ENCODE peak calls at places on chromosome 6, in seven cellular contexts. One of them, this sample, is unnamed.

GRCh38 chr6:152587473-152587872 is 49.7 kb downstream of the SYNE1 start:
- DNase-seq in HepG2: no peak
- DNase-seq in SK-N-SH: no peak
- DNase-seq in K562: no peak
- DNase-seq in H1: no peak
- DNase-seq in GM12878: no peak
- DNase-seq in GM12892: no peak
- DNase-seq in this sample: no peak

GRCh38 chr6:88848870-88849269 is 114.5 kb downstream of the RNGTT start:
- DNase-seq in HepG2: no peak
- DNase-seq in H1: no peak
- DNase-seq in GM12878: no peak
- DNase-seq in GM12892: no peak
- DNase-seq in SK-N-SH: peak; percentile 28
- DNase-seq in K562: no peak
- DNase-seq in this sample: no peak

GRCh38 chr6:25175216-25175615 is 104.0 kb upstream of the CARMIL1 start:
- DNase-seq in K562: no peak
- DNase-seq in GM12892: no peak
- DNase-seq in SK-N-SH: no peak
- DNase-seq in GM12878: no peak
- DNase-seq in HepG2: no peak
- DNase-seq in H1: peak; percentile 25
- DNase-seq in this sample: no peak

GRCh38 chr6:55636406-55637102 is 57.6 kb upstream of the HMGCLL1 start:
- DNase-seq in SK-N-SH: no peak
- DNase-seq in GM12878: no peak
- DNase-seq in K562: no peak
- DNase-seq in H1: no peak
- DNase-seq in HepG2: no peak
- DNase-seq in GM12892: no peak
- DNase-seq in this sample: no peak

GRCh38 chr6:52596371-52597028 is 19.6 kb upstream of the TRAM2 start:
- DNase-seq in HepG2: peak; percentile 94
- DNase-seq in H1: no peak
- DNase-seq in K562: no peak
- DNase-seq in GM12878: no peak
- DNase-seq in SK-N-SH: no peak
- DNase-seq in GM12892: no peak
- DNase-seq in this sample: no peak

GRCh38 chr6:8301502-8301901 is 133.8 kb downstream of the SLC35B3 start:
- DNase-seq in GM12878: no peak
- DNase-seq in H1: no peak
- DNase-seq in GM12892: no peak
- DNase-seq in K562: no peak
- DNase-seq in HepG2: no peak
- DNase-seq in SK-N-SH: no peak
- DNase-seq in this sample: no peak

GRCh38 chr6:35412102-35412501 is 40.0 kb upstream of the FANCE start:
- DNase-seq in HepG2: no peak
- DNase-seq in GM12878: no peak
- DNase-seq in GM12892: no peak
- DNase-seq in SK-N-SH: no peak
- DNase-seq in K562: no peak
- DNase-seq in H1: no peak
- DNase-seq in this sample: no peak

GRCh38 chr6:20492099-20492498 is 42.2 kb upstream of the CDKAL1 start:
- DNase-seq in SK-N-SH: no peak
- DNase-seq in GM12878: no peak
- DNase-seq in GM12892: no peak
- DNase-seq in H1: no peak
- DNase-seq in K562: no peak
- DNase-seq in HepG2: no peak
- DNase-seq in this sample: no peak

GRCh38 chr6:1611322-1611571 is 1.5 kb downstream of the FOXC1 start:
- DNase-seq in K562: no peak
- DNase-seq in H1: no peak
- DNase-seq in SK-N-SH: peak; percentile 86
- DNase-seq in GM12878: no peak
- DNase-seq in GM12892: no peak
- DNase-seq in HepG2: no peak
- DNase-seq in this sample: no peak

GRCh38 chr6:72946766-72947165 is 278.5 kb downstream of the KHDC1L start:
- DNase-seq in GM12878: no peak
- DNase-seq in GM12892: no peak
- DNase-seq in HepG2: peak; percentile 3
- DNase-seq in SK-N-SH: no peak
- DNase-seq in K562: no peak
- DNase-seq in H1: no peak
- DNase-seq in this sample: no peak

GRCh38 chr6:112911949-112912348 is 564.8 kb downstream of the RFPL4B start:
- DNase-seq in GM12878: no peak
- DNase-seq in H1: no peak
- DNase-seq in K562: no peak
- DNase-seq in SK-N-SH: no peak
- DNase-seq in GM12892: no peak
- DNase-seq in HepG2: no peak
- DNase-seq in this sample: no peak

GRCh38 chr6:7535498-7535897 is 6.0 kb upstream of the DSP start:
- DNase-seq in GM12892: no peak
- DNase-seq in SK-N-SH: no peak
- DNase-seq in H1: no peak
- DNase-seq in HepG2: no peak
- DNase-seq in GM12878: no peak
- DNase-seq in K562: no peak
- DNase-seq in this sample: no peak

GRCh38 chr6:6351626-6352025 is 31.2 kb upstream of the F13A1 start:
- DNase-seq in HepG2: no peak
- DNase-seq in GM12878: no peak
- DNase-seq in K562: no peak
- DNase-seq in SK-N-SH: no peak
- DNase-seq in GM12892: no peak
- DNase-seq in H1: no peak
- DNase-seq in this sample: no peak

GRCh38 chr6:32298632-32299336 is 72.9 kb downstream of the TSBP1 start:
- DNase-seq in GM12892: no peak
- DNase-seq in SK-N-SH: no peak
- DNase-seq in K562: no peak
- DNase-seq in HepG2: peak; percentile 62
- DNase-seq in GM12878: no peak
- DNase-seq in H1: no peak
- DNase-seq in this sample: no peak

GRCh38 chr6:46340246-46340645 is 151.0 kb downstream of the RCAN2 start:
- DNase-seq in HepG2: no peak
- DNase-seq in H1: no peak
- DNase-seq in K562: peak; percentile 15
- DNase-seq in GM12892: no peak
- DNase-seq in SK-N-SH: no peak
- DNase-seq in GM12878: no peak
- DNase-seq in this sample: no peak

GRCh38 chr6:144478487-144478886 is 193.4 kb downstream of the UTRN start:
- DNase-seq in H1: no peak
- DNase-seq in HepG2: no peak
- DNase-seq in GM12878: no peak
- DNase-seq in GM12892: no peak
- DNase-seq in SK-N-SH: no peak
- DNase-seq in K562: no peak
- DNase-seq in this sample: no peak

GRCh38 chr6:168950500-168951223 is 303.0 kb downstream of the THBS2 start:
- DNase-seq in HepG2: no peak
- DNase-seq in GM12878: no peak
- DNase-seq in H1: no peak
- DNase-seq in K562: no peak
- DNase-seq in SK-N-SH: no peak
- DNase-seq in GM12892: no peak
- DNase-seq in this sample: no peak

GRCh38 chr6:63787021-63787420 is 151.4 kb downstream of the PHF3 start:
- DNase-seq in GM12892: no peak
- DNase-seq in K562: no peak
- DNase-seq in H1: no peak
- DNase-seq in GM12878: no peak
- DNase-seq in HepG2: no peak
- DNase-seq in SK-N-SH: no peak
- DNase-seq in this sample: no peak

GRCh38 chr6:129516787-129517186 is 193.2 kb downstream of the ARHGAP18 start:
- DNase-seq in GM12892: no peak
- DNase-seq in SK-N-SH: no peak
- DNase-seq in H1: no peak
- DNase-seq in K562: no peak
- DNase-seq in GM12878: no peak
- DNase-seq in HepG2: no peak
- DNase-seq in this sample: no peak

GRCh38 chr6:3522561-3523287 is 65.9 kb upstream of the SLC22A23 start:
- DNase-seq in K562: no peak
- DNase-seq in H1: no peak
- DNase-seq in GM12892: no peak
- DNase-seq in SK-N-SH: no peak
- DNase-seq in GM12878: no peak
- DNase-seq in HepG2: no peak
- DNase-seq in this sample: no peak

GRCh38 chr6:105692630-105693212 is 289.8 kb upstream of the PREP start:
- DNase-seq in GM12892: no peak
- DNase-seq in K562: no peak
- DNase-seq in H1: no peak
- DNase-seq in SK-N-SH: no peak
- DNase-seq in HepG2: no peak
- DNase-seq in GM12878: no peak
- DNase-seq in this sample: no peak

GRCh38 chr6:20202070-20202658 is 10.1 kb downstream of the MBOAT1 start:
- DNase-seq in K562: peak; percentile 70
- DNase-seq in GM12878: peak; percentile 57
- DNase-seq in H1: no peak
- DNase-seq in GM12892: no peak
- DNase-seq in HepG2: peak; percentile 10
- DNase-seq in SK-N-SH: no peak
- DNase-seq in this sample: peak; percentile 23

DNA sequence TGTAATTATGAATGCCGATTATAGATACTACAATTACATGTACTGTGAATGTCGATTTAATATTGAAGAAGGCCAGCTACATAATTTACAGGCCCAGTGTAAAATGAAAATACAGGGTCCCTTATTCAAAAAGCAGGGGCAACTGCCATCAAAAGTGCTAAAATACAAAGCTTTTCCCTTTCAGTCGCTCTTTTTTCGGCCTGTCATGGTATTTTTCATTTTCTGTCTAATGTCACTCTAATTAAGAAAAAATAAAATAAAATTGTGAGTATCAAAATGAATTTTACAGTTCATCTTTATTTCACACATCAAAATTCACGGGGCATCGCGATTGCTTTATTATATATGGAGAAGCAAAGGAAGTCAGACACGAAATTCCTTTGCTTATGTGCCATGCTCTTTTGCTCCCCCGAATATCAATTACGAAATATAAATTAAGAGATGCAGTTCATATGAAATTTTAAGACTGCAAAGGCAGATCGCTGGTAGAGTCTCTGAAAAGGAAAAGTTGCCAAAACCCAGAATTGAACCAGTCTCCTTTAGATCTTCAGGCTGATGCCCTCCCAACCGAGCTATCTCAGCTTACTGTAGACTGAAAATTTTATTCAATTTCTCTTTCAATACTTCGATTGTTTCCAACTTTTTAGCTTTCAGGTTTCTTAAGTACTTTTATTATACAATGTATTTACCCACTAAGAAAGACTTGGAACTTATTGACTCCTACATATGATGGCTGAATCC is 197.0 kb downstream of the TRIM27 start:
- DNase-seq in K562: no peak
- DNase-seq in GM12892: no peak
- DNase-seq in SK-N-SH: no peak
- DNase-seq in H1: no peak
- DNase-seq in GM12878: no peak
- DNase-seq in HepG2: no peak
- DNase-seq in this sample: no peak
- TF ChIP-seq TAF1 in K562: no peak
- TF ChIP-seq TAF1 in GM12892: no peak
- TF ChIP-seq TAF1 in SK-N-SH: no peak
- TF ChIP-seq TAF1 in H1: no peak
- TF ChIP-seq TAF1 in GM12878: no peak
- TF ChIP-seq TAF1 in HepG2: no peak
- TF ChIP-seq TAF1 in this sample: no peak

GRCh38 chr6:91299544-91300491 is 712.9 kb upstream of the MAP3K7 start:
- DNase-seq in HepG2: no peak
- DNase-seq in GM12892: no peak
- DNase-seq in H1: peak; percentile 79
- DNase-seq in GM12878: no peak
- DNase-seq in SK-N-SH: no peak
- DNase-seq in K562: no peak
- DNase-seq in this sample: no peak
- TF ChIP-seq POLR2AphosphoS5 in HepG2: no peak
- TF ChIP-seq POLR2AphosphoS5 in GM12892: no peak
- TF ChIP-seq POLR2AphosphoS5 in H1: no peak
- TF ChIP-seq POLR2AphosphoS5 in GM12878: no peak
- TF ChIP-seq POLR2AphosphoS5 in SK-N-SH: no peak
- TF ChIP-seq POLR2AphosphoS5 in K562: no peak
- TF ChIP-seq POLR2AphosphoS5 in this sample: no peak

DNA sequence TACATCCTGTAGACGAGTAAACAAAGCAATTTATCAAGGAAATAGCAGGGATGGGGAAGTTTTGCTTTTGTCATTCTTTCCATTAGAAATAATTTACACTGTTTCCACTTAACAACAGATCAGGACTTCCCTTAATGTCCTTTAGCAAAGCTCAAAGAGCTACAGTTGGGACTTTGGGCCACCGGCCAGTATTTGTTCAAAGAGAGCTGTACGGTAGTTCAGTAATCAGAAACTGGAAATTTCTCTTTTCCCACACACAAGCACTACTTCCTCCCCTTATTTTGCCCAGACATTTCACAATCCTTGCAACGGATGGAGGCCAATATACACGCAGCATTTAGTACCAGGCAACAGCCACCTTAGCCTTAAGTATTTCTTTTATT is 12.1 kb upstream of the HINT3 start:
- DNase-seq in GM12892: no peak
- DNase-seq in H1: no peak
- DNase-seq in SK-N-SH: no peak
- DNase-seq in HepG2: peak; percentile 98
- DNase-seq in K562: no peak
- DNase-seq in GM12878: no peak
- DNase-seq in this sample: no peak
- TF ChIP-seq TAF1 in GM12892: no peak
- TF ChIP-seq TAF1 in H1: no peak
- TF ChIP-seq TAF1 in SK-N-SH: no peak
- TF ChIP-seq TAF1 in HepG2: no peak
- TF ChIP-seq TAF1 in K562: no peak
- TF ChIP-seq TAF1 in GM12878: no peak
- TF ChIP-seq TAF1 in this sample: no peak

GRCh38 chr6:103191391-103192093 is 1668.2 kb downstream of the HACE1 start:
- DNase-seq in GM12892: no peak
- DNase-seq in H1: no peak
- DNase-seq in SK-N-SH: no peak
- DNase-seq in HepG2: no peak
- DNase-seq in K562: no peak
- DNase-seq in GM12878: no peak
- DNase-seq in this sample: no peak

GRCh38 chr6:103193413-103193812 is 1666.3 kb downstream of the HACE1 start:
- DNase-seq in HepG2: no peak
- DNase-seq in GM12892: no peak
- DNase-seq in SK-N-SH: no peak
- DNase-seq in K562: no peak
- DNase-seq in H1: no peak
- DNase-seq in GM12878: no peak
- DNase-seq in this sample: no peak
- TF ChIP-seq POLR2AphosphoS5 in HepG2: no peak
- TF ChIP-seq POLR2AphosphoS5 in GM12892: no peak
- TF ChIP-seq POLR2AphosphoS5 in SK-N-SH: no peak
- TF ChIP-seq POLR2AphosphoS5 in K562: no peak
- TF ChIP-seq POLR2AphosphoS5 in H1: no peak
- TF ChIP-seq POLR2AphosphoS5 in GM12878: no peak
- TF ChIP-seq POLR2AphosphoS5 in this sample: no peak